ENCODE peak calls at places on chromosomes 4 and X, in seven cellular contexts. Q is T-helper 2 cell treated with Interferon-gamma antibody and Interleukin-4, amounts not matched to agents 5 μg/mL and 100 μg/mL, for 36 hours; N is upper lobe of right lung; W is activated CD4-positive, alpha-beta T cell treated with anti-CD3 and anti-CD28 coated beads, Interleukin-2, amount 50 U/mL, for 48 hours; J is naive thymus-derived CD4-positive, alpha-beta T cell; F is amniotic stem cell; B is HFF-Myc. T is an unnamed sample.

GRCh38 chrX:22110729-22111494 is 78.8 kb downstream of the PHEX start:
- DNase-seq in Q (no peak), N (no peak), W (no peak), J (no peak), F (no peak), B (no peak), T (no peak)

GRCh38 chr4:118224239-118224829 is 128.5 kb downstream of the PRSS12 start:
- DNase-seq in Q (no peak), N (no peak), W (no peak), J (no peak), F (peak), B (peak), T (no peak)

GRCh38 chr4:23333946-23334878 is 555.6 kb downstream of the PPARGC1A start:
- DNase-seq in Q (peak), N (no peak), W (no peak), J (peak), F (no peak), B (peak), T (no peak)

GRCh38 chrX:72568406-72569092 is 4.1 kb downstream of the HDAC8 start:
- DNase-seq in Q (no peak), N (no peak), W (no peak), J (no peak), F (no peak), B (no peak), T (no peak)

GRCh38 chrX:104921606-104922205 is 298.8 kb downstream of the TEX13A start:
- DNase-seq in Q (no peak), N (no peak), W (no peak), J (no peak), F (no peak), B (no peak), T (peak)

GRCh38 chr4:125243835-125244397 is 70.8 kb upstream of the FAT4 start:
- DNase-seq in Q (no peak), N (no peak), W (no peak), J (no peak), F (no peak), B (no peak), T (no peak)

GRCh38 chr4:33628296-33628695 is 2616.0 kb downstream of the ARAP2 start:
- DNase-seq in Q (no peak), N (no peak), W (no peak), J (no peak), F (no peak), B (no peak), T (no peak)

GRCh38 chr4:62814510-62815047 is 1594.7 kb downstream of the TECRL start:
- DNase-seq in Q (no peak), N (no peak), W (no peak), J (no peak), F (no peak), B (no peak), T (no peak)

GRCh38 chrX:121308276-121308805 is 260.9 kb downstream of the GLUD2 start:
- DNase-seq in Q (peak), N (no peak), W (peak), J (peak), F (no peak), B (peak), T (no peak)

GRCh38 chr4:180828455-180829018 is 1414.7 kb upstream of the TENM3 start:
- DNase-seq in Q (no peak), N (no peak), W (no peak), J (no peak), F (peak), B (peak), T (no peak)

GRCh38 chrX:129845616-129846190 is 2.0 kb upstream of the ZDHHC9 start:
- DNase-seq in Q (no peak), N (no peak), W (no peak), J (no peak), F (no peak), B (no peak), T (no peak)

GRCh38 chr4:170025523-170026252 is 507 bp downstream of the MFAP3L start:
- DNase-seq in Q (no peak), N (no peak), W (peak), J (no peak), F (no peak), B (no peak), T (peak)

GRCh38 chrX:41148553-41148952 is 63.3 kb downstream of the USP9X start:
- DNase-seq in Q (no peak), N (no peak), W (no peak), J (no peak), F (peak), B (peak), T (no peak)

GRCh38 chr4:166252487-166253402 is 379.7 kb downstream of the TLL1 start:
- DNase-seq in Q (no peak), N (no peak), W (no peak), J (no peak), F (no peak), B (no peak), T (no peak)

GRCh38 chrX:123959281-123960063 is 2.0 kb upstream of the STAG2 start:
- DNase-seq in Q (peak), N (peak), W (peak), J (peak), F (no peak), B (no peak), T (peak)

GRCh38 chr4:153785830-153786721 is 2.8 kb downstream of the SFRP2 start:
- DNase-seq in Q (no peak), N (no peak), W (no peak), J (no peak), F (peak), B (no peak), T (no peak)